ENCODE peak calls at places on chromosomes 3 and 15, in ten cellular contexts. V is adrenal gland, R is body of pancreas, W is OCI-LY7, Q is Calu3, Y is lung, G is cardiac muscle cell, H is tibial artery, C is GM20000, F is brain microvascular endothelial cell. N is an unnamed sample.
A peak's percentile ranks its signal among the peaks of the same experiment; 100 is the strongest.

GRCh38 chr15:74406992-74407705 is 26.6 kb downstream of the SEMA7A start:
- DNase-seq in V (no peak), R (no peak), W (no peak), Q (no peak), Y (no peak), G (peak; percentile 91), H (no peak), C (no peak), F (peak; percentile 85), N (no peak)

GRCh38 chr3:34183581-34184313 is 385.3 kb downstream of the PDCD6IP start:
- DNase-seq in V (no peak), R (no peak), W (no peak), Q (no peak), Y (no peak), G (no peak), H (no peak), C (no peak), F (no peak), N (no peak)

GRCh38 chr3:127729556-127730056 is 56.9 kb downstream of the ABTB1 start:
- DNase-seq in V (no peak), R (no peak), W (no peak), Q (no peak), Y (no peak), G (peak; percentile 43), H (no peak), C (no peak), F (no peak), N (no peak)

GRCh38 chr15:78000089-78000926 is 77.2 kb downstream of the TBC1D2B start:
- DNase-seq in V (peak; percentile 95), R (peak; percentile 95), W (peak; percentile 90), Q (peak; percentile 57), Y (peak; percentile 86), G (peak; percentile 52), H (peak; percentile 74), C (peak; percentile 61), F (peak; percentile 14), N (peak; percentile 89)

GRCh38 chr3:131142580-131142979 is 115.9 kb downstream of the NEK11 start:
- DNase-seq in V (no peak), R (no peak), W (no peak), Q (no peak), Y (no peak), G (peak; percentile 25), H (no peak), C (no peak), F (no peak), N (no peak)

GRCh38 chr3:152097120-152097519 is 171.6 kb upstream of the MBNL1 start:
- DNase-seq in V (no peak), R (no peak), W (no peak), Q (no peak), Y (no peak), G (no peak), H (no peak), C (no peak), F (no peak), N (no peak)

GRCh38 chr15:100764778-100765457 is 114.7 kb upstream of the ALDH1A3 start:
- DNase-seq in V (no peak), R (no peak), W (no peak), Q (no peak), Y (peak; percentile 28), G (peak; percentile 97), H (peak; percentile 55), C (peak; percentile 7), F (peak; percentile 30), N (no peak)

GRCh38 chr15:37031198-37031597 is 69.2 kb downstream of the MEIS2 start:
- DNase-seq in V (no peak), R (no peak), W (no peak), Q (no peak), Y (no peak), G (peak; percentile 87), H (no peak), C (no peak), F (no peak), N (peak; percentile 55)

GRCh38 chr3:114104414-114104813 is 47.9 kb downstream of the QTRT2 start:
- DNase-seq in V (no peak), R (no peak), W (no peak), Q (no peak), Y (no peak), G (no peak), H (no peak), C (no peak), F (peak; percentile 39), N (no peak)

GRCh38 chr3:157280786-157281185 is 120.8 kb upstream of the CCNL1 start:
- DNase-seq in V (no peak), R (no peak), W (no peak), Q (no peak), Y (no peak), G (peak; percentile 43), H (no peak), C (no peak), F (no peak), N (no peak)

GRCh38 chr3:129890125-129890524 is 3.4 kb downstream of the TMCC1 start:
- DNase-seq in V (no peak), R (no peak), W (peak; percentile 83), Q (no peak), Y (no peak), G (no peak), H (no peak), C (no peak), F (no peak), N (peak; percentile 65)

DNA sequence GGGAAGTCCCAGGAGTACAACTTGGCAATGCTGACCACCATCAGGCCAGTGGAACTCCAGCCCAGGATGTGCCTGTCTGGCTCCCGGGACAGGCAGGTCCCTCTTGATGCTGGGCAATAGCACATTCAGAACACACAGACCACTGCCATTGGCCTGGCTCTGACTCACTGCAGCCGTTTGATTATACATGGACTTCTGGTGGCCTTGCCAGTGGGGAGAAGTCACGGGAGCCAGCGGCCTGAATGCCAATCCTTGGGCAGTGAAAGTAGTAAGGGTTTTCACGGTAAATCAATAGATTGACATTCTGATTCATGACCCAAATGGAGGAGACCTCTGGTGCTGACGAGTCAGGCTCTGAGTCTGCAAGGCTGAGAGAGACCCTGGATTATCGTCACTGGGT is 12.5 kb upstream of the PROK2 start:
- DNase-seq in V (peak; percentile 61), R (no peak), W (no peak), Q (no peak), Y (no peak), G (no peak), H (no peak), C (no peak), F (no peak), N (no peak)
- TF ChIP-seq CTCF in V (no peak), R (no peak), W (no peak), Q (no peak), Y (no peak), G (no peak), H (no peak), C (no peak), F (no peak), N (no peak)

GRCh38 chr3:143222505-143222904 is 102.9 kb downstream of the CHST2 start:
- DNase-seq in V (peak; percentile 23), R (no peak), W (no peak), Q (no peak), Y (no peak), G (no peak), H (no peak), C (no peak), F (no peak), N (no peak)

GRCh38 chr3:143221446-143221845 is 101.9 kb downstream of the CHST2 start:
- DNase-seq in V (no peak), R (no peak), W (no peak), Q (no peak), Y (no peak), G (no peak), H (no peak), C (no peak), F (no peak), N (peak; percentile 14)

GRCh38 chr3:143222981-143223380 is 103.4 kb downstream of the CHST2 start:
- DNase-seq in V (no peak), R (no peak), W (no peak), Q (no peak), Y (no peak), G (no peak), H (no peak), C (no peak), F (no peak), N (peak; percentile 41)

GRCh38 chr3:143218176-143218575 is 98.6 kb downstream of the CHST2 start:
- DNase-seq in V (no peak), R (no peak), W (peak; percentile 37), Q (no peak), Y (no peak), G (no peak), H (no peak), C (no peak), F (no peak), N (no peak)

GRCh38 chr3:143220745-143221144 is 101.2 kb downstream of the CHST2 start:
- DNase-seq in V (no peak), R (no peak), W (peak; percentile 82), Q (no peak), Y (no peak), G (no peak), H (no peak), C (no peak), F (no peak), N (peak; percentile 47)
- TF ChIP-seq CTCF in V (no peak), R (no peak), W (peak; percentile 50), Q (no peak), Y (no peak), G (no peak), H (no peak), C (no peak), F (no peak), N (no peak)

DNA sequence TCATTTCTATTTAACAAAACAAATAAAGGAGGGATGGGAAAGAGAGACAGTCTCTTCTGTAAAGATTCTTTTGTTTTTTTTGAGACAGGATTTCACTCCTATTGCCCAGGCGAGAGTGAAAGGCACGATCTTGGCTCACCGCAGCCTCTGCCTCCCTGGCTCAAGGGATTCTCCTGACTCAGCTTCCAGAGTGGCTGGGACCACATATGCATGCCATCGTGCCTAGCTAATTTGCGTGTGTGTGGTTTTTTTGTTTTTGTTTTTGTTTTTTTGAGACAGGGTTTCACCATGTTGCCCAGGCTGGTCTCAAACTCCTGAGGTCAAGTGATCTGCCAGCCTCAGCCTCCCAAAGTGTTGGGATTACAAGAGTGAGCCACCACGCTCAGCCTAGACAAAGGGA is 23.3 kb downstream of the STAG1 start:
- DNase-seq in V (peak; percentile 46), R (no peak), W (no peak), Q (no peak), Y (no peak), G (peak; percentile 76), H (no peak), C (no peak), F (peak; percentile 78), N (no peak)
- TF ChIP-seq CTCF in V (no peak), R (no peak), W (no peak), Q (no peak), Y (no peak), G (no peak), H (no peak), C (no peak), F (no peak), N (no peak)

GRCh38 chr3:121855555-121855954 is 20.5 kb downstream of the EAF2 start:
- DNase-seq in V (no peak), R (no peak), W (peak; percentile 56), Q (peak; percentile 36), Y (no peak), G (peak; percentile 20), H (no peak), C (no peak), F (peak; percentile 6), N (peak; percentile 46)

DNA sequence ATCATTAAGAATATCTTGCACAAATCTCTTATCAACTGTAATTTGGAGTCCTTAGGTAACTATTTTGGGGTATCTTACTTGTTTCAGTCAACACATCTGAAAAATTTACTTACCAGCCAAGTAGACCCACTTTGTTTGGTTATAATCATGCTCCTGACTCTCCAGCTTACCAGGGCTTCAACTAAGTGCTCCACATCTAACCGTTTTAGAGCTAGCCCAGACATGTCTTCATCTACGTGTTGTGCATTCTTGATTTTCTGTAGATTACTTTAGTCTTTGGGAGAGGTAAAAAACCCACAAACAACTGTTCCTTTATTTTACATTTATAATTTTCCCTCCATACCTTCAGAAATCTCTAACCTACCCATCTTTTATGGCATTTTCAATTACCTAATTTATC is 17.2 kb downstream of the EAF2 start:
- DNase-seq in V (no peak), R (no peak), W (no peak), Q (no peak), Y (no peak), G (no peak), H (no peak), C (no peak), F (no peak), N (no peak)
- TF ChIP-seq CTCF in V (no peak), R (no peak), W (peak; percentile 41), Q (no peak), Y (no peak), G (peak; percentile 2), H (no peak), C (no peak), F (no peak), N (no peak)

N was measured in GM12865.